ENCODE peak calls at places on chromosomes 7 and 10, in six cellular contexts. T is stomach; Y is EL; J is astrocyte; M is left cardiac atrium; L is activated gamma-delta T cell treated with anti-CD3 and anti-CD28 coated beads, Interleukin-2, amount 50 U/mL, for 16 hours. U is an unnamed sample.

GRCh38 chr7:155490697-155491628 is 33.0 kb downstream of the EN2 start:
- DNase-seq in T (no peak), Y (peak), J (no peak), M (peak), L (no peak), U (no peak)

GRCh38 chr10:123807444-123808035 is 84.1 kb downstream of the CPXM2 start:
- DNase-seq in T (no peak), Y (no peak), J (no peak), M (no peak), L (no peak), U (no peak)

GRCh38 chr7:84372155-84372621 is 177.6 kb upstream of the SEMA3A start:
- DNase-seq in T (no peak), Y (peak), J (peak), M (no peak), L (no peak), U (no peak)

GRCh38 chr10:131314799-131315198 is 3.3 kb upstream of the TCERG1L start:
- DNase-seq in T (no peak), Y (no peak), J (no peak), M (no peak), L (no peak), U (no peak)

GRCh38 chr10:92463582-92463981 is 110.3 kb downstream of the IDE start:
- DNase-seq in T (no peak), Y (no peak), J (no peak), M (no peak), L (no peak), U (no peak)

GRCh38 chr7:76122516-76123239 is 74.8 kb downstream of the MDH2 start:
- DNase-seq in T (no peak), Y (no peak), J (no peak), M (no peak), L (no peak), U (no peak)

GRCh38 chr10:505459-505858 is 184.0 kb downstream of the DIP2C start:
- DNase-seq in T (no peak), Y (no peak), J (no peak), M (no peak), L (no peak), U (no peak)

GRCh38 chr7:158072889-158073730 is 514.5 kb downstream of the PTPRN2 start:
- DNase-seq in T (no peak), Y (no peak), J (no peak), M (no peak), L (no peak), U (no peak)

GRCh38 chr7:137343483-137343841 is at the start of gene PTN:
- DNase-seq in T (no peak), Y (peak), J (peak), M (peak), L (no peak), U (peak)

GRCh38 chr10:12181065-12181775 is 14.5 kb downstream of the NUDT5 start:
- DNase-seq in T (peak), Y (peak), J (peak), M (no peak), L (peak), U (no peak)

GRCh38 chr10:1309969-1310789 is 254.0 kb downstream of the WDR37 start:
- DNase-seq in T (no peak), Y (no peak), J (no peak), M (no peak), L (no peak), U (peak)

GRCh38 chr10:102632394-102633062 is 11.8 kb upstream of the TRIM8 start:
- DNase-seq in T (no peak), Y (peak), J (no peak), M (peak), L (no peak), U (no peak)

GRCh38 chr7:18647602-18648001 is 152.1 kb downstream of the HDAC9 start:
- DNase-seq in T (no peak), Y (no peak), J (no peak), M (no peak), L (no peak), U (no peak)

GRCh38 chr10:49518982-49519578 is 19.8 kb downstream of the ERCC6 start:
- DNase-seq in T (no peak), Y (peak), J (peak), M (no peak), L (no peak), U (no peak)

GRCh38 chr10:69838853-69839252 is 37.1 kb downstream of the COL13A1 start:
- DNase-seq in T (no peak), Y (peak), J (peak), M (no peak), L (no peak), U (no peak)

GRCh38 chr7:151118108-151119054 is 32.1 kb downstream of the AGAP3 start:
- DNase-seq in T (no peak), Y (no peak), J (no peak), M (no peak), L (no peak), U (no peak)